ENCODE peak calls at places on chromosomes 11 and 22, in six cellular contexts. One of them, this sample, is unnamed.

GRCh38 chr11:34358258-34358665 is 452 bp upstream of the ABTB2 start:
- DNase-seq in activated CD4-positive, alpha-beta T cell treated with anti-CD3 and anti-CD28 coated beads for 4 hours: no peak
- DNase-seq in M059J: peak; percentile 81
- DNase-seq in AML-193: peak; percentile 46
- DNase-seq in activated T-cell treated with anti-CD3 and anti-CD28 coated beads for 1 hour: no peak
- DNase-seq in aorta: peak; percentile 89
- DNase-seq in this sample: peak; percentile 52

GRCh38 chr11:103202048-103202651 is 92.9 kb downstream of the DYNC2H1 start:
- DNase-seq in aorta: no peak
- DNase-seq in activated T-cell treated with anti-CD3 and anti-CD28 coated beads for 1 hour: no peak
- DNase-seq in M059J: peak; percentile 48
- DNase-seq in activated CD4-positive, alpha-beta T cell treated with anti-CD3 and anti-CD28 coated beads for 4 hours: no peak
- DNase-seq in AML-193: no peak
- DNase-seq in this sample: no peak

GRCh38 chr22:17113600-17113999 is 7.6 kb downstream of the TMEM121B start:
- DNase-seq in activated CD4-positive, alpha-beta T cell treated with anti-CD3 and anti-CD28 coated beads for 4 hours: no peak
- DNase-seq in M059J: no peak
- DNase-seq in activated T-cell treated with anti-CD3 and anti-CD28 coated beads for 1 hour: no peak
- DNase-seq in AML-193: no peak
- DNase-seq in aorta: peak; percentile 55
- DNase-seq in this sample: no peak

GRCh38 chr22:39487826-39488520 is 14.1 kb upstream of the MIEF1 start:
- DNase-seq in aorta: no peak
- DNase-seq in AML-193: no peak
- DNase-seq in activated T-cell treated with anti-CD3 and anti-CD28 coated beads for 1 hour: no peak
- DNase-seq in activated CD4-positive, alpha-beta T cell treated with anti-CD3 and anti-CD28 coated beads for 4 hours: no peak
- DNase-seq in M059J: no peak
- DNase-seq in this sample: no peak

GRCh38 chr22:38737302-38738060 is 18.3 kb downstream of the SUN2 start:
- DNase-seq in activated T-cell treated with anti-CD3 and anti-CD28 coated beads for 1 hour: no peak
- DNase-seq in AML-193: no peak
- DNase-seq in aorta: no peak
- DNase-seq in activated CD4-positive, alpha-beta T cell treated with anti-CD3 and anti-CD28 coated beads for 4 hours: no peak
- DNase-seq in M059J: peak; percentile 51
- DNase-seq in this sample: no peak

GRCh38 chr11:44788536-44789227 is 61.9 kb downstream of the TSPAN18 start:
- DNase-seq in M059J: peak; percentile 16
- DNase-seq in activated T-cell treated with anti-CD3 and anti-CD28 coated beads for 1 hour: no peak
- DNase-seq in AML-193: no peak
- DNase-seq in aorta: peak; percentile 28
- DNase-seq in activated CD4-positive, alpha-beta T cell treated with anti-CD3 and anti-CD28 coated beads for 4 hours: no peak
- DNase-seq in this sample: no peak

GRCh38 chr22:25754527-25755202 is 12.7 kb downstream of the MYO18B start:
- DNase-seq in activated T-cell treated with anti-CD3 and anti-CD28 coated beads for 1 hour: no peak
- DNase-seq in aorta: peak; percentile 96
- DNase-seq in AML-193: no peak
- DNase-seq in activated CD4-positive, alpha-beta T cell treated with anti-CD3 and anti-CD28 coated beads for 4 hours: no peak
- DNase-seq in M059J: peak; percentile 94
- DNase-seq in this sample: no peak

GRCh38 chr11:33723238-33723881 is 12.9 kb downstream of the CD59 start:
- DNase-seq in activated CD4-positive, alpha-beta T cell treated with anti-CD3 and anti-CD28 coated beads for 4 hours: no peak
- DNase-seq in aorta: no peak
- DNase-seq in AML-193: no peak
- DNase-seq in activated T-cell treated with anti-CD3 and anti-CD28 coated beads for 1 hour: no peak
- DNase-seq in M059J: peak; percentile 99
- DNase-seq in this sample: no peak

GRCh38 chr22:19448076-19448607 is 631 bp upstream of the C22orf39 start:
- DNase-seq in AML-193: no peak
- DNase-seq in M059J: peak; percentile 47
- DNase-seq in aorta: no peak
- DNase-seq in activated CD4-positive, alpha-beta T cell treated with anti-CD3 and anti-CD28 coated beads for 4 hours: no peak
- DNase-seq in activated T-cell treated with anti-CD3 and anti-CD28 coated beads for 1 hour: no peak
- DNase-seq in this sample: peak; percentile 9

GRCh38 chr11:31387379-31387778 is 17.7 kb downstream of the DNAJC24 start:
- DNase-seq in activated CD4-positive, alpha-beta T cell treated with anti-CD3 and anti-CD28 coated beads for 4 hours: no peak
- DNase-seq in AML-193: no peak
- DNase-seq in activated T-cell treated with anti-CD3 and anti-CD28 coated beads for 1 hour: no peak
- DNase-seq in M059J: no peak
- DNase-seq in aorta: no peak
- DNase-seq in this sample: no peak

GRCh38 chr22:35361001-35361551 is 19.8 kb upstream of the HMOX1 start:
- DNase-seq in activated CD4-positive, alpha-beta T cell treated with anti-CD3 and anti-CD28 coated beads for 4 hours: no peak
- DNase-seq in activated T-cell treated with anti-CD3 and anti-CD28 coated beads for 1 hour: no peak
- DNase-seq in AML-193: no peak
- DNase-seq in M059J: no peak
- DNase-seq in aorta: no peak
- DNase-seq in this sample: no peak

GRCh38 chr11:115257286-115258077 is 246.7 kb downstream of the CADM1 start:
- DNase-seq in M059J: no peak
- DNase-seq in AML-193: no peak
- DNase-seq in activated T-cell treated with anti-CD3 and anti-CD28 coated beads for 1 hour: no peak
- DNase-seq in activated CD4-positive, alpha-beta T cell treated with anti-CD3 and anti-CD28 coated beads for 4 hours: no peak
- DNase-seq in aorta: no peak
- DNase-seq in this sample: no peak

GRCh38 chr11:122189259-122189658 is 73.2 kb upstream of the BLID start:
- DNase-seq in activated CD4-positive, alpha-beta T cell treated with anti-CD3 and anti-CD28 coated beads for 4 hours: no peak
- DNase-seq in aorta: no peak
- DNase-seq in M059J: peak; percentile 98
- DNase-seq in AML-193: no peak
- DNase-seq in activated T-cell treated with anti-CD3 and anti-CD28 coated beads for 1 hour: no peak
- DNase-seq in this sample: no peak

GRCh38 chr22:37636186-37636948 is 3.1 kb upstream of the SH3BP1 start:
- DNase-seq in activated CD4-positive, alpha-beta T cell treated with anti-CD3 and anti-CD28 coated beads for 4 hours: no peak
- DNase-seq in AML-193: peak; percentile 65
- DNase-seq in aorta: no peak
- DNase-seq in M059J: peak; percentile 83
- DNase-seq in activated T-cell treated with anti-CD3 and anti-CD28 coated beads for 1 hour: no peak
- DNase-seq in this sample: peak; percentile 81